ENCODE peak calls at places on chromosomes 12 and 14, in nine cellular contexts. D, R, U, S, H, B, Z, A and J are unnamed samples.

GRCh38 chr12:92439397-92439779 is 263.4 kb upstream of the PLEKHG7 start:
- DNase-seq in U (no peak), S (no peak), Z (no peak), B (no peak), R (peak), H (no peak), D (no peak), A (no peak), J (peak)

GRCh38 chr12:76277480-76277879 is 70.7 kb downstream of the BBS10 start:
- DNase-seq in Z (no peak), D (no peak), S (no peak), U (peak), H (no peak), R (peak), A (no peak), B (no peak), J (peak)

GRCh38 chr12:131007031-131007793 is 53.5 kb downstream of the ADGRD1 start:
- DNase-seq in R (no peak), D (no peak), B (no peak), A (no peak), S (no peak), U (no peak), Z (no peak), H (no peak), J (no peak)

GRCh38 chr12:76878045-76878898 is 547 bp downstream of the CSRP2 start:
- DNase-seq in S (peak), Z (no peak), U (no peak), H (no peak), B (no peak), R (no peak), D (no peak), A (no peak), J (peak)

GRCh38 chr12:103933237-103933636 is 3.0 kb downstream of the HSP90B1 start:
- DNase-seq in R (no peak), B (no peak), D (no peak), A (no peak), H (no peak), S (no peak), U (no peak), Z (no peak), J (peak)

GRCh38 chr12:779745-780734 is 27.7 kb downstream of the WNK1 start:
- DNase-seq in H (no peak), S (no peak), U (no peak), D (no peak), B (no peak), A (no peak), R (peak), Z (no peak), J (peak)

GRCh38 chr14:75205586-75205985 is 29.2 kb upstream of the TMED10 start:
- DNase-seq in S (no peak), A (no peak), R (peak), B (no peak), U (no peak), H (no peak), Z (no peak), D (no peak), J (peak)

GRCh38 chr12:117797202-117797601 is 171.6 kb downstream of the KSR2 start:
- DNase-seq in H (no peak), A (no peak), D (no peak), R (no peak), U (no peak), B (no peak), Z (no peak), S (no peak), J (no peak)

GRCh38 chr12:8065991-8066594 is at the start of gene C3AR1:
- DNase-seq in S (no peak), B (no peak), A (peak), Z (peak), D (no peak), U (peak), H (no peak), R (peak), J (peak)

GRCh38 chr12:39145175-39145999 is 240.0 kb upstream of the CPNE8 start:
- DNase-seq in S (no peak), U (no peak), B (peak), A (no peak), D (no peak), Z (no peak), H (peak), R (no peak), J (peak)

GRCh38 chr12:2739832-2740641 is 54.7 kb upstream of the FKBP4 start:
- DNase-seq in U (no peak), B (no peak), A (no peak), R (peak), S (no peak), D (no peak), H (peak), Z (no peak), J (peak)

GRCh38 chr12:53575502-53576264 is 50.5 kb downstream of the ATF7 start:
- DNase-seq in S (no peak), H (peak), D (no peak), B (no peak), R (peak), A (no peak), U (peak), Z (no peak), J (peak)

GRCh38 chr12:125056306-125056705 is 8.9 kb upstream of the AACS start:
- DNase-seq in H (no peak), R (no peak), U (no peak), A (no peak), Z (no peak), B (no peak), S (no peak), D (no peak), J (no peak)

GRCh38 chr12:114671664-114672476 is 12.1 kb downstream of the TBX3 start:
- DNase-seq in S (no peak), D (no peak), H (no peak), Z (no peak), R (peak), A (no peak), B (no peak), U (no peak), J (peak)

GRCh38 chr12:13606290-13606689 is 375.1 kb downstream of the GRIN2B start:
- DNase-seq in R (no peak), Z (no peak), B (no peak), S (no peak), U (no peak), A (no peak), H (no peak), D (no peak), J (no peak)

GRCh38 chr14:66859063-66859671 is 330.1 kb upstream of the GARIN2 start:
- DNase-seq in S (no peak), U (no peak), H (no peak), R (no peak), Z (no peak), D (no peak), A (no peak), B (no peak), J (no peak)

GRCh38 chr12:28578833-28579252 is 388.6 kb downstream of the CCDC91 start:
- DNase-seq in R (peak), H (no peak), Z (no peak), D (no peak), U (no peak), S (no peak), A (no peak), B (no peak), J (no peak)